ENCODE peak calls at places on chromosomes 7 and 10, in six cellular contexts. U is K562, E is fibroblast of lung, L is IMR-90, G is ovary, H is fibroblast of the aortic adventitia. O is an unnamed sample.

GRCh38 chr7:1974714-1975113 is 258.0 kb downstream of the MAD1L1 start:
- DNase-seq in H (no peak), G (no peak), L (no peak), U (no peak), E (no peak), O (no peak)

GRCh38 chr10:119316729-119317097 is 109.3 kb downstream of the GRK5 start:
- DNase-seq in L (peak), U (peak), H (peak), E (peak), G (no peak), O (peak)

GRCh38 chr10:31698169-31698890 is 230.3 kb downstream of the ARHGAP12 start:
- DNase-seq in U (no peak), E (peak), H (peak), G (no peak), L (peak), O (peak)

GRCh38 chr7:14197280-14197679 is 207.8 kb upstream of the ETV1 start:
- DNase-seq in L (no peak), H (peak), U (no peak), G (no peak), E (peak), O (no peak)

GRCh38 chr7:155357573-155358041 is 59.9 kb downstream of the INSIG1 start:
- DNase-seq in G (no peak), E (peak), L (peak), H (peak), U (no peak), O (no peak)

GRCh38 chr7:97006146-97006950 is 995 bp downstream of the DLX6 start:
- DNase-seq in L (peak), G (no peak), H (no peak), U (no peak), E (peak), O (no peak)

GRCh38 chr10:79202188-79203013 is 133.6 kb downstream of the ZMIZ1 start:
- DNase-seq in U (peak), H (peak), G (no peak), E (peak), L (peak), O (no peak)

GRCh38 chr7:151796091-151796870 is 80.6 kb downstream of the PRKAG2 start:
- DNase-seq in E (peak), L (peak), H (peak), G (no peak), U (peak), O (no peak)

GRCh38 chr7:1758417-1758858 is 88.4 kb downstream of the ELFN1 start:
- DNase-seq in G (no peak), U (peak), H (peak), E (peak), L (peak), O (no peak)

GRCh38 chr10:58385784-58386112 is 538 bp downstream of the TFAM start:
- DNase-seq in H (peak), L (peak), E (peak), U (peak), G (no peak), O (no peak)

GRCh38 chr10:71531485-71532446 is 135.0 kb downstream of the CDH23 start:
- DNase-seq in G (no peak), E (no peak), H (no peak), U (peak), L (no peak), O (no peak)

DNA sequence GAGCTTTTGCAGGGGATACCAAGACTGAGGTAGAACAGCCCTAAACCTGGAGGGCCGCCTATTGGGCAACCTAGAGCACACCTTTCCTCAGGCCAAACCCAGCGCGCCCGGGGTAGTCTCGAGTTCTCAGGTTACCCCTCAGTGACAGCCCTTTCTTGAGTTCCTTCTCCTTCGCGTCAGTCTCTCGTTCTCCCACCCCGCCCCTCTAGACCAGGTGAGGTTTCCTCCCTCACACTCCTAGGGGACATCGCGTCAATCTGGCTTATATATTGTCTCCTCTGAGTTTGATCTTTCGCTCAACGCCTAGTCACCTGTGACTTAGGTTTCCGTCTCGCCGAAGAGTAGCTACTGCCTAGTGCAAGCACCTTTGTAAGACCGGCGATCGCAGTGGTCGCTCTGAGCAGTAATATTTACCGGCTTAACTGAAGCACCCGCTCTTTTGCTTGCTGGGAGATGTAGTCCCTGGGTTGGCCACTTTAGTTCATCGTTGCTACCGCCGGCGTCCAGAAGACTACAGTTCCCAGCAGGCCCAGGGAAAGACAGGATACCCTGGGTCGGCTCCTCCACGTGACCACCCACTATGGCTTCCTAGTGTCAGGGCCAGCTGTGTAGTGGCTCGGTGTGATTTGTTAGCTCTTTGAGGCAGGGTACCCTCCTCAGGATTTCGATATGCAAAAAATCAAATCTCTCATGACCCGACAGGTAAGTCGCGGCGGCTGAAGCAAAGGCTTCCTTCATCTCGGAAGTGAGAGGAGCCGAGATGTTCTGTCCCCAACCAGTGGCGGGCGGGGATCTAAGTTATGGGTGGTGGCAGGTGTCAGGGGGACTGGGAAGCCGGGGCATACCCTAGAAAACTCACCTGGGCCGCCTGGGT is at the start of gene VPS50:
- DNase-seq in U (peak), H (peak), E (peak), G (peak), L (peak), O (peak)
- TF ChIP-seq CTCF in U (no peak), H (no peak), E (no peak), G (peak), L (no peak), O (no peak)

DNA sequence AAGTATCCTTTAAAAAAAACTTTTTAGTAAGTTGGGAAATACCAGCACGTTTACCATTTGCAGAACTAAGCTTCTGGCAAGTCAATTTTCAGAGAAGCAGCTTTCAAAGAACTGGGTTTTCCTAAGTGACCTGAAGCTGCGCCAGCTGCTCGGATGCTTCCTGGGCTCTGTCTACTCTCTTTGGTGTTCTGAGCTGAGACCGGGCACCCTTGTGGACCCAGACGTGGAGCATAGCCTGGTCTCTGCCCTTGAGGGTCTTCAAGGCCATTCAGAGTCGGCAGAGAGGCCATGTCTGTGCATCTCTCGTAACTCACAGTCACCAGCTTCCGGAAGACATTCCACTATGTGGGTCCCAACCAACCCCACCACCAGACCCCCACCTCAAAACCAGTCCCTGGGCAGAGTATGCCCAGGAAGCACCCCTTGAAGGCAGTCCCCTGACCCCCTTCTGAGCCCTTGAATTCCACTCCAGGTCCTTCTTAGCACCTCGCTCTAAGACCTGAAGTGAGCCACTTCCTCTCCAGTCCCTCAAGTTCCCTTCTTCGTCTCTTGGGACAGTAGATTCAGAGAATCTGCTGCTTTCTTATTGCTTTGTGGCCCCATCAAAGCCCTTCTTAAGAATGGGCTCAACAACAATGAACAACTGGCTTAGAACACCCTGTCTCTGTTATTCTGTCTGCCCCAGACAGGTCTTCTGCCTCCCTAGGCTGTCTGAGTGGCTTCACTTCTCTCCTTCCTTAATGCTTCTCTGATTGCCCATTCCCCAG is 8.5 kb downstream of the CALML5 start:
- DNase-seq in E (no peak), G (no peak), H (no peak), L (no peak), U (no peak), O (no peak)
- H3K4me3 ChIP-seq in E (no peak), G (no peak), H (no peak), L (no peak), U (no peak), O (no peak)

GRCh38 chr7:24801910-24802699 is 44.8 kb upstream of the GSDME start:
- DNase-seq in E (no peak), H (no peak), L (peak), U (no peak), G (no peak), O (no peak)
- TF ChIP-seq CTCF in E (no peak), H (no peak), L (no peak), U (no peak), G (no peak), O (no peak)

GRCh38 chr10:29408847-29409240 is 120.0 kb downstream of the LYZL1 start:
- DNase-seq in G (no peak), L (no peak), U (peak), H (no peak), E (no peak), O (no peak)

GRCh38 chr10:29412452-29413004 is 123.7 kb downstream of the LYZL1 start:
- DNase-seq in U (peak), G (no peak), H (peak), E (peak), L (peak), O (no peak)

GRCh38 chr10:29411666-29412335 is 122.9 kb downstream of the LYZL1 start:
- DNase-seq in H (peak), G (no peak), U (peak), E (no peak), L (no peak), O (no peak)

GRCh38 chr10:29407280-29407858 is 118.5 kb downstream of the LYZL1 start:
- DNase-seq in L (no peak), H (no peak), G (no peak), E (no peak), U (peak), O (no peak)

GRCh38 chr10:29409241-29410051 is 120.6 kb downstream of the LYZL1 start:
- DNase-seq in G (peak), H (peak), E (peak), U (peak), L (peak), O (no peak)
- H3K4me3 ChIP-seq in G (peak), H (peak), E (peak), U (peak), L (peak), O (peak)

GRCh38 chr10:94803307-94803706 is 40.8 kb downstream of the CYP2C19 start:
- DNase-seq in U (no peak), L (no peak), G (no peak), E (no peak), H (no peak), O (no peak)
- TF ChIP-seq CTCF in U (no peak), L (no peak), G (no peak), E (no peak), H (no peak), O (no peak)

GRCh38 chr10:61283489-61284221 is 169.5 kb downstream of the TMEM26 start:
- DNase-seq in G (no peak), L (no peak), E (no peak), U (no peak), H (no peak), O (no peak)

GRCh38 chr10:61285749-61286148 is 167.4 kb downstream of the TMEM26 start:
- DNase-seq in E (peak), L (no peak), G (no peak), U (no peak), H (peak), O (no peak)

GRCh38 chr10:61283066-61283465 is 170.1 kb downstream of the TMEM26 start:
- DNase-seq in G (no peak), L (peak), U (no peak), E (no peak), H (no peak), O (no peak)

GRCh38 chr10:61286695-61287094 is 166.5 kb downstream of the TMEM26 start:
- DNase-seq in U (no peak), G (no peak), E (no peak), H (no peak), L (no peak), O (no peak)

DNA sequence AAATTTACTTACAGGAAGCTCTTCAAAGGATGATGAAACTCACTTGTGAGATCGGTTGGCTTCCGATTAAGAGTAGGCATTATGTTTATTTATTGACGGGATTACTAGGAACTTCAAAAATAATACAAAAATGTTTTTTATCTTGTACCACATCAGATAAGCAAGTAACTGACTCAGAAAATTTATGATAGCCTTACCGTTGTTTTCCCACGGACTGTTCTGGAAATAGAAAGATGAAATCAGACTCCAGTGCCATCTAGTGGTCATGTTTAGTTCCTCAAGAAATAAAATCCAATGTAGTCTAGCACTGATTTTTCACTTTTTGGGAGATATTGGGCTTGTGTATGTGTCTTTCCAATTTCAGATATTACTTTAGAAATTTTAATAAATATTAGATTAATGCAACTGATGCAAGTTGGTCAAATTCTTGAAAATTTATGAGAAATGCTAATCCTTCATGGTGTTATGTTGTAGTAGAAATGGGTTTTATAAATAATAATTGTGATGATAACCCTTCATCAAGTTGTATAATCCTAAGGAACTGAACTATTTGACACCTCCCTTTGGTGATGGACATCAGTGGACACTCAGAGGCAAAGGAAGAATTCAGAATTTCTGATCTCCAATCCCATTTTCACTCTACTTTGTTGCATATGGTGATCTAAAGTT is 168.8 kb downstream of the TMEM26 start:
- DNase-seq in L (peak), E (peak), G (no peak), U (peak), H (peak), O (peak)
- H3K4me3 ChIP-seq in L (no peak), E (peak), G (no peak), U (no peak), H (no peak), O (no peak)

DNA sequence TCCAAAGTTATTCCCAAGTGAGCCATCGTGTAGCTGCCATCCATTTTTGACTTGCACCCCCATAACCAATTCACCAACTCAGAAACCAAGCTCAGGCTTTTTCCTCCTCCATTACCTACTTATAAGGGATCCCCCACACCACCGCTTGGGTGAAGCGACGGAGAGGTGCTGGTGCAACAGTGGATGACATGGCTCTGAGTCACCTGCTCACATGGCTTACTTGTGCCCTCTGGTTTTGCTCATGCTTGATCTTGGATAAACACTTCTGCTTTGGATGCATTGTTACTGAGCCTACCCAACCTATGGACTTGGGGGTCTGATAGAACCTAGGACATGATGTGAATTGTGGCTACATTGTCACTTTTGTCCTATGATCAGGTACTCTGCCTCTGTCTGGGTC is 12.0 kb upstream of the AKR1B1 start:
- DNase-seq in G (no peak), H (peak), U (peak), L (peak), E (peak), O (no peak)
- TF ChIP-seq CTCF in G (no peak), H (no peak), U (no peak), L (no peak), E (no peak), O (no peak)

GRCh38 chr7:64308019-64308275 is 5.8 kb upstream of the ZNF736 start:
- DNase-seq in G (peak), H (no peak), L (no peak), U (no peak), E (no peak), O (no peak)
- H3K4me3 ChIP-seq in G (no peak), H (peak), L (no peak), U (peak), E (peak), O (no peak)

DNA sequence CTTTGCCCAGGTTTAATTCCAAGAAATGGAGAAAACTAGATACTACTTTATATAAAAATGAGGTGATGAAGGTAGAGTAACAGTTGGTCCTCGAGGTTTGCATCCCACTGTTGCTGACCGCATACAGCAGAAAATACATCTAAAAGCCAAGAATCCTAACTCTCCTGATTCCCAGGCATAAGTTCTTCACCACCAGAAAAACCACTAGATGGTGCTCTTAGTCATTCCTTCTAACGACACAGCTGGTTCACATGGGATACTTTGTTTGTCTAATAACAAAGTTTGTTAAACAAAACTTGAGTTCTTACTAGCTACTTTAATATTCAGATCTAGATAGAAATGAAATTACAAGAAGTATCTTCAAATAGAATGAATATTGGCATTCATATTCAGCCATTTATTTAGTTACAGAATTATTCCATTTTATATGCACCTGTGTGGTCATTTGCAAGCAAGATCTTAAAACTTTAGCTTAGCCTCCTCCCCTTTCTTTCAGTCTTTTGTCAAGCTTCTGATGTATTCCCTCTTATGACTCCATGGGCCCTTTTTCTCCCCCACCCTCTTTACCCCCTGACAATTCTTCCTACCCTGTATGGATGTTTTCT is 54.1 kb upstream of the CYP26C1 start:
- DNase-seq in H (peak), E (peak), L (peak), U (peak), G (no peak), O (no peak)
- TF ChIP-seq CTCF in H (peak), E (peak), L (peak), U (peak), G (peak), O (peak)

O was measured in AG04449.